ENCODE peak calls at places on chromosomes 2 and 18, in five cellular contexts. V, Z, J, I and G are unnamed samples. For H3K9me2, the result is how much of the 10 kb centered on the place peaks cover.

GRCh38 chr2:54724560-54725342 is 1.3 kb downstream of the EML6 start:
- DNase-seq in V (peak), Z (peak), J (no peak), I (peak), G (peak)

GRCh38 chr2:70888925-70889715 is 46.6 kb upstream of the ATP6V1B1 start:
- DNase-seq in V (peak), Z (no peak), J (no peak), I (no peak), G (no peak)

GRCh38 chr18:64518191-64518590 is 369.3 kb upstream of the LINC00305 start:
- DNase-seq in V (no peak), Z (no peak), J (no peak), I (peak), G (no peak)

GRCh38 chr18:79360933-79361332 is 34.8 kb upstream of the NFATC1 start:
- DNase-seq in V (no peak), Z (no peak), J (no peak), I (no peak), G (no peak)

GRCh38 chr2:157986761-157987160 is 110.6 kb upstream of the ACVR1 start:
- DNase-seq in V (no peak), Z (no peak), J (no peak), I (no peak), G (no peak)

GRCh38 chr2:10297950-10298349 is 4.8 kb upstream of the HPCAL1 start:
- DNase-seq in V (no peak), Z (peak), J (peak), I (peak), G (no peak)

GRCh38 chr18:59381949-59382348 is 22.9 kb upstream of the LMAN1 start:
- DNase-seq in V (no peak), Z (no peak), J (no peak), I (no peak), G (no peak)

GRCh38 chr2:200765139-200765951 is 46.4 kb upstream of the BZW1 start:
- DNase-seq in V (no peak), Z (peak), J (peak), I (no peak), G (no peak)

GRCh38 chr2:81324046-81324445 is 1019.5 kb upstream of the LRRTM1 start:
- DNase-seq in V (peak), Z (peak), J (no peak), I (no peak), G (peak)

GRCh38 chr2:33136056-33136455 is 189.3 kb downstream of the LTBP1 start:
- DNase-seq in V (no peak), Z (peak), J (no peak), I (no peak), G (no peak)

GRCh38 chr18:77124452-77124922 is 8.1 kb downstream of the MBP start:
- DNase-seq in V (peak), Z (peak), J (no peak), I (no peak), G (peak)

GRCh38 chr2:88179228-88179679 is 9.1 kb downstream of the THNSL2 start:
- DNase-seq in V (no peak), Z (no peak), J (no peak), I (no peak), G (no peak)

GRCh38 chr18:62716679-62717058 is 1.3 kb downstream of the PHLPP1 start:
- DNase-seq in V (peak), Z (peak), J (no peak), I (peak), G (peak)

GRCh38 chr2:232325324-232326273 is 53.0 kb upstream of the ALPP start:
- DNase-seq in V (peak), Z (peak), J (no peak), I (peak), G (peak)

GRCh38 chr18:21203096-21203495 is 38.9 kb upstream of the GREB1L start:
- DNase-seq in V (no peak), Z (peak), J (no peak), I (no peak), G (no peak)

GRCh38 chr2:190679813-190680591 is 31.1 kb downstream of the NAB1 start:
- DNase-seq in V (peak), Z (peak), J (no peak), I (peak), G (peak)

GRCh38 chr18:434410-434809 is 66.1 kb downstream of the COLEC12 start:
- DNase-seq in V (no peak), Z (no peak), J (no peak), I (no peak), G (no peak)

GRCh38 chr2:19763731-19764130 is 138.1 kb downstream of the TTC32 start:
- DNase-seq in V (no peak), Z (no peak), J (no peak), I (no peak), G (no peak)

GRCh38 chr2:119699016-119699606 is 20.1 kb downstream of the TMEM177 start:
- DNase-seq in V (no peak), Z (no peak), J (no peak), I (no peak), G (no peak)

GRCh38 chr2:69902213-69902922 is 8.6 kb downstream of the SNRNP27 start:
- DNase-seq in V (no peak), Z (no peak), J (no peak), I (no peak), G (peak)

GRCh38 chr2:152335851-152336102 is 803 bp downstream of the FMNL2 start:
- DNase-seq in V (no peak), Z (no peak), J (no peak), I (peak), G (no peak)

GRCh38 chr18:64017870-64018269 is 48.0 kb downstream of the SERPINB8 start:
- DNase-seq in V (peak), Z (peak), J (no peak), I (no peak), G (peak)

GRCh38 chr2:172308253-172308935 is 119.0 kb upstream of the ITGA6 start:
- DNase-seq in V (no peak), Z (no peak), J (no peak), I (no peak), G (no peak)

GRCh38 chr2:175807031-175807873 is 194.8 kb downstream of the LNPK start:
- DNase-seq in V (no peak), Z (peak), J (no peak), I (peak), G (no peak)

GRCh38 chr2:128301501-128301966 is 17.1 kb downstream of the HS6ST1 start:
- DNase-seq in V (no peak), Z (no peak), J (no peak), I (no peak), G (no peak)

GRCh38 chr18:21362921-21363320 is 120.9 kb downstream of the GREB1L start:
- DNase-seq in V (no peak), Z (no peak), J (no peak), I (no peak), G (no peak)

GRCh38 chr2:444937-445884 is 157.3 kb upstream of the ALKAL2 start:
- DNase-seq in V (no peak), Z (peak), J (peak), I (no peak), G (no peak)

GRCh38 chr2:42777883-42778805 is 14.2 kb upstream of the OXER1 start:
- DNase-seq in V (peak), Z (no peak), J (no peak), I (no peak), G (peak)

GRCh38 chr2:236674646-236675045 is 105.0 kb downstream of the ACKR3 start:
- DNase-seq in V (no peak), Z (no peak), J (no peak), I (no peak), G (no peak)

GRCh38 chr2:202158796-202159195 is 79.6 kb downstream of the SUMO1 start:
- DNase-seq in V (no peak), Z (peak), J (no peak), I (no peak), G (no peak)

GRCh38 chr2:173690349-173690748 is 274.8 kb downstream of the SP3 start:
- DNase-seq in V (no peak), Z (no peak), J (no peak), I (no peak), G (no peak)

GRCh38 chr2:189014426-189015138 is 40.4 kb downstream of the COL3A1 start:
- DNase-seq in V (no peak), Z (no peak), J (no peak), I (no peak), G (no peak)

GRCh38 chr2:235011929-235012631 is 60.3 kb downstream of the SH3BP4 start:
- DNase-seq in V (no peak), Z (no peak), J (no peak), I (peak), G (no peak)

GRCh38 chr2:224395646-224396390 is 6.1 kb downstream of the FAM124B start:
- DNase-seq in V (no peak), Z (peak), J (no peak), I (no peak), G (no peak)

GRCh38 chr2:210654091-210654490 is 97.7 kb downstream of the CPS1 start:
- DNase-seq in V (no peak), Z (peak), J (no peak), I (no peak), G (no peak)

GRCh38 chr18:506264-506663 is 5.8 kb upstream of the COLEC12 start:
- DNase-seq in V (no peak), Z (no peak), J (no peak), I (no peak), G (no peak)

GRCh38 chr18:28916436-28916835 is 739.5 kb upstream of the CDH2 start:
- DNase-seq in V (no peak), Z (no peak), J (no peak), I (no peak), G (no peak)

GRCh38 chr2:20282916-20283592 is 58.1 kb upstream of the SDC1 start:
- DNase-seq in V (no peak), Z (no peak), J (no peak), I (peak), G (no peak)

GRCh38 chr2:31170071-31170698 is 31.9 kb upstream of the GALNT14 start:
- DNase-seq in V (peak), Z (peak), J (peak), I (peak), G (peak)

DNA sequence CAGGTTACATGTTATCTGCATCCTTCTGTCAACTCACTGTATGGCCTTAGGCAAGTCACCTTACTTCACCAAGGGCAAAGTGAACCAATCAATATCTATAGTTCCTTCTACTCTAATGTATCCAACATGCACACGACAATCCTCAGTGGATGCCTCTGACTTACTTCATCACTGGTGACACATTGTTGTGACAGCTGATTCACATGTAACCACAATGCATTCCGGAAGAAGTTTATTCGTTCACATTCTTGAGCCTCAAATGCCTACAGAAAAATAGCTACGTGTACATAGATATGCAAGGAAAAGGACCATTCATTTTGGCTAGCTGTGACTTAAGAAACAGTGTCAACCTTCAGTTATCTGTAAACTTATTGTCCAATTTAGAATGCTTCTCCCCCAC is 26.3 kb upstream of the EPG5 start:
- DNase-seq in V (no peak), Z (peak), J (peak), I (no peak), G (no peak)
- H3K9me2 ChIP-seq in V (under half), Z (under half), J (under half), I (under half), G (under half)

GRCh38 chr2:18001671-18002070 is 123.2 kb downstream of the KCNS3 start:
- DNase-seq in V (peak), Z (no peak), J (no peak), I (no peak), G (no peak)

GRCh38 chr2:17995594-17995993 is 117.1 kb downstream of the KCNS3 start:
- DNase-seq in V (no peak), Z (no peak), J (no peak), I (peak), G (no peak)

DNA sequence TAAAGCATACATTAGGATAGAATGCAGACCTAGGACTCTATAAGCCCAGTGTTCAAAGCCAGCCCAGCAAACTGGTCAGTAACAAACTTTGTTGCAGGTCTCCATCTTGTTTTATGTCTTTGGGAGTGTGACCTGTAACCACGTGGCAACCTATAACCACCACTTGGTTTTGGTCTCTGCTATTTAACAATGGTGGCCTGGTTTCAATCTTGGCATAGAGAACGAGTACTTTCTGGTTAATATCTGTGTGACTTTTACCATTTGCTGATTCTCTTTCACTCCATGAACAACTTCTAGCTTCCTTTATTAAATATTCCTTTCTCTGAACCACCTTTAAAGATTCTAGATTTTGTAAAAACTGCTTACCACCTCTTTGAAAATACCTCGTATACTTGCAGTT is 118.5 kb downstream of the KCNS3 start:
- DNase-seq in V (no peak), Z (no peak), J (no peak), I (no peak), G (no peak)
- H3K4me3 ChIP-seq in V (no peak), Z (no peak), J (no peak), I (no peak), G (no peak)

GRCh38 chr2:3661149-3661660 is 3.2 kb downstream of the ALLC start:
- DNase-seq in V (no peak), Z (no peak), J (no peak), I (no peak), G (no peak)

GRCh38 chr2:3664118-3664517 is 6.1 kb downstream of the ALLC start:
- DNase-seq in V (no peak), Z (no peak), J (no peak), I (no peak), G (no peak)

GRCh38 chr2:3659447-3660432 is 1.7 kb downstream of the ALLC start:
- DNase-seq in V (no peak), Z (no peak), J (no peak), I (no peak), G (no peak)

GRCh38 chr2:3664925-3665324 is 6.9 kb downstream of the ALLC start:
- DNase-seq in V (no peak), Z (peak), J (peak), I (no peak), G (no peak)

GRCh38 chr2:3662239-3662638 is 4.2 kb downstream of the ALLC start:
- DNase-seq in V (peak), Z (no peak), J (peak), I (no peak), G (peak)
- TF ChIP-seq CTCF in V (peak), Z (no peak), J (no peak), I (no peak), G (peak)

GRCh38 chr18:66695281-66695680 is 91.4 kb upstream of the CDH19 start:
- DNase-seq in V (no peak), Z (no peak), J (no peak), I (no peak), G (no peak)
- H3K9me2 ChIP-seq in V (under half), Z (under half), J (under half), I (under half), G (under half)

GRCh38 chr18:51486735-51487366 is 289.4 kb upstream of the MEX3C start:
- DNase-seq in V (no peak), Z (no peak), J (no peak), I (no peak), G (no peak)

GRCh38 chr18:51490417-51490816 is 292.9 kb upstream of the MEX3C start:
- DNase-seq in V (no peak), Z (no peak), J (no peak), I (no peak), G (no peak)

GRCh38 chr18:51491678-51492372 is 294.3 kb upstream of the MEX3C start:
- DNase-seq in V (no peak), Z (no peak), J (no peak), I (no peak), G (no peak)

GRCh38 chr18:51490860-51491259 is 293.4 kb upstream of the MEX3C start:
- DNase-seq in V (no peak), Z (no peak), J (no peak), I (no peak), G (no peak)
- H3K4me3 ChIP-seq in V (no peak), Z (no peak), J (no peak), I (no peak), G (no peak)

DNA sequence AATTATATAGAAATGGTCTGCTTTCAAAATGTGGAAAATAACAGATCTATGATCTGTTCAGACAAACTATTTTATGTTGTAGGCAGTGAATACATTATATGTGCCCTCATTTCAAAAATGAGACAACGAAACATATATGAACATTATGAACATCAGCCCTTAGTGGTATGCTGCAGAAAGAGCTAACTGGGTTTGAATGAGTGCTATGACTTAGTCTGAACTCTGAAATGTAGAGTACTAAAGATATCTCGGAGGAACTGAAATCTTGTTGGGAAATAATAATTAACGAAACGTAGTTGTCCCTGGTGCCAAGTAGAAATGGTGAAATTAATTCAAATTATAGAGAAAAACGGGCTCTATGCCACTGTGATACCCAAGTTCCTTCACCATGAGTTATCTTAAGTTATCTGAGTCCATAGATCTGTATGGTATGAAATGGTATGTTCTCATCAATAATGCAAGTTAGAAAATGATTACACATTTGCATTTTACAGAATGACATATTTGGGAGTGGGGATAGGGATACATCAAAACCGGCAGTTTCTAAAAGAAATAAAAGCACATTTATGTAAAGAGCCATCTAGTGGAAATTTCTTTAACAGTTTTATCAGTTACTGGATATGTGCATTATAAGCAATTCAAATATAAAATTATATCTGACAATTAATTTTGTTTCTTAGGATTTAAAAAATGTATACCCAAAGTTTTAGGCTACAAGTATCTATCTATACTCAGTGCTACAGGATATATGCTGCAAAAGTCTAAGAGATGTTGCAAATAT is 26.7 kb downstream of the STARD6 start:
- DNase-seq in V (no peak), Z (peak), J (no peak), I (no peak), G (peak)
- TF ChIP-seq CTCF in V (no peak), Z (no peak), J (no peak), I (peak), G (peak)

GRCh38 chr18:11695736-11696135 is 6.7 kb downstream of the GNAL start:
- DNase-seq in V (no peak), Z (no peak), J (no peak), I (no peak), G (no peak)
- H3K9me2 ChIP-seq in V (under half), Z (under half), J (under half), I (under half), G (under half)

DNA sequence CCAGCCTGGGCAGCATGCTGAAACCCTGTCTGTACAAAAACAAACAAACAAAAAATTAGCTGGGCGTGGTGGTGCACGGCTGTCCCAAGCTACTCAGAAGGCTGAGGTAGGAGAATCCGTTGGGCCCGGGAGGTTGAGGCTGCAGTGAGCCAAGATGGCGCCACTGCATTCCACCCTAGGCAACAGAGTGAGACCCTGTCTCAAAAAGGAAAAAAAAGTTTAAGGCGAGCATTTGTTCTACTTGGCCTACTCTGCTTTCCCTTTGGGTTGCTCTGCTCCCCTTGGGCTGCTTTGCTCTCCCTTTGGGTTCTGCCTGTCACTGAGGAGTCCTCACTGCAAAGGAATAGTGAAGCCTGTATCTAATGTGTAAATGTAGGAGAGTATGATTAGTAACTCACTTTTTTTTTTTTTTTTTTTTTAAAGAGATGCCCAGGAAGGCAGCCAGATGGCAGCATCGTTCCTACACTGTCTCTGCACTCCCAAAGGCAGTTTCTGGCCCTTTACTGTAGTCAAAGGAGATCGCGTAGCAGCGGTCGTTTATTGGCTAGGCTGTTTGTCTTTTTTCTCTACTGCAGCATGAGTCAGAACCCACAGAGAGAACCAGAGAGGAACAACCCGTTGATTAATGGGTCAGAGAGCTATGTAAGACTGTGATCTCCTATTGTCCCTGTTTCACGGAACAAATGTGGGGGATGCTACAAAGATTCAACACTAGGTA is 118.3 kb upstream of the CWC22 start:
- DNase-seq in V (peak), Z (peak), J (peak), I (peak), G (peak)
- H3K4me3 ChIP-seq in V (no peak), Z (peak), J (no peak), I (no peak), G (no peak)

DNA sequence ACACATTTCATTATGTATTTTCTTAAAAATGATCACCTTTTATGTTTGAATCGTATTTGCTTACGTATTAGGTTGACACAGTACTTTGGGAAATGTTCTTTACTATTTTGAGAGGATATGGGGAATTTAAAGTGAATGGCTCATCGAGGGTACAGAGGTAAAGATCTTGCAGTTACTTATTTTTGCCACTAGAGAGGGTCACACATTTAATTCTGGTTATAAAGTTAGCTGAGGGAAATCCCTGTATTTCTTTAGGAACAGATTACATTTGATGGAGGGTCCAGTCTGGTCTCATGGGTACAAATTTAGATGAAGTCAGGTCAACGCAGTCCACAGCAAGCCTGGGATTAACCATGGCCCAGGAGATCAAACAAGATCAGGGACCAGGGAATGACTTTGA is 24.5 kb downstream of the DYNC2LI1 start:
- DNase-seq in V (peak), Z (peak), J (no peak), I (no peak), G (no peak)
- TF ChIP-seq CTCF in V (peak), Z (peak), J (peak), I (peak), G (peak)